ENCODE peak calls at places on chromosomes 16 and 17, in seven cellular contexts. O, Z, P, V, M, B and J are unnamed samples.

GRCh38 chr17:67818110-67819002 is 6.9 kb upstream of the BPTF start:
- DNase-seq in O (peak), Z (no peak), P (no peak), V (peak), M (no peak), B (peak), J (peak)

GRCh38 chr17:28940675-28941074 is 10.6 kb downstream of the PHF12 start:
- DNase-seq in O (peak), Z (no peak), P (no peak), V (no peak), M (no peak), B (no peak), J (no peak)

GRCh38 chr17:13593757-13594156 is 8.0 kb downstream of the HS3ST3A1 start:
- DNase-seq in O (no peak), Z (no peak), P (no peak), V (no peak), M (no peak), B (no peak), J (no peak)

GRCh38 chr16:85173077-85173980 is 61.1 kb upstream of the CIBAR2 start:
- DNase-seq in O (no peak), Z (peak), P (no peak), V (peak), M (no peak), B (no peak), J (no peak)

GRCh38 chr17:40460585-40460975 is 17.3 kb downstream of the IGFBP4 start:
- DNase-seq in O (no peak), Z (no peak), P (no peak), V (no peak), M (no peak), B (no peak), J (no peak)

GRCh38 chr17:36221187-36221586 is 10.3 kb downstream of the CCL4L2 start:
- DNase-seq in O (peak), Z (no peak), P (no peak), V (no peak), M (no peak), B (peak), J (no peak)

GRCh38 chr17:71502443-71502842 is 618.4 kb upstream of the SOX9 start:
- DNase-seq in O (no peak), Z (no peak), P (no peak), V (no peak), M (no peak), B (no peak), J (no peak)

GRCh38 chr17:8964801-8965393 is 610 bp downstream of the PIK3R5 start:
- DNase-seq in O (no peak), Z (no peak), P (no peak), V (no peak), M (no peak), B (no peak), J (no peak)

GRCh38 chr16:18853694-18854093 is 52.3 kb upstream of the ARL6IP1 start:
- DNase-seq in O (no peak), Z (peak), P (no peak), V (no peak), M (no peak), B (no peak), J (no peak)

GRCh38 chr16:84356591-84357116 is 11.7 kb upstream of the ATP2C2 start:
- DNase-seq in O (no peak), Z (peak), P (no peak), V (peak), M (no peak), B (no peak), J (no peak)

GRCh38 chr17:11564483-11565380 is 33.5 kb upstream of the DNAH9 start:
- DNase-seq in O (no peak), Z (no peak), P (no peak), V (no peak), M (no peak), B (no peak), J (no peak)

GRCh38 chr16:19735074-19735867 is 17.2 kb downstream of the IQCK start:
- DNase-seq in O (no peak), Z (no peak), P (no peak), V (no peak), M (no peak), B (no peak), J (no peak)

GRCh38 chr16:77540656-77541055 is 105.8 kb upstream of the ADAMTS18 start:
- DNase-seq in O (no peak), Z (peak), P (no peak), V (no peak), M (no peak), B (peak), J (no peak)

GRCh38 chr17:38509008-38509771 is 80.9 kb downstream of the ARHGAP23 start:
- DNase-seq in O (peak), Z (peak), P (peak), V (no peak), M (no peak), B (no peak), J (peak)

GRCh38 chr16:81715358-81716196 is 63.5 kb upstream of the PLCG2 start:
- DNase-seq in O (peak), Z (no peak), P (no peak), V (no peak), M (no peak), B (peak), J (peak)

GRCh38 chr16:24848065-24848464 is 2.3 kb downstream of the SLC5A11 start:
- DNase-seq in O (no peak), Z (peak), P (no peak), V (peak), M (no peak), B (no peak), J (no peak)

GRCh38 chr17:64020068-64020766 is at the start of gene ICAM2:
- DNase-seq in O (peak), Z (no peak), P (peak), V (no peak), M (peak), B (peak), J (peak)

GRCh38 chr17:37187262-37187661 is 188.5 kb upstream of the C17orf78 start:
- DNase-seq in O (no peak), Z (no peak), P (no peak), V (no peak), M (no peak), B (no peak), J (no peak)

GRCh38 chr16:66787427-66787826 is 14.0 kb downstream of the TERB1 start:
- DNase-seq in O (no peak), Z (no peak), P (no peak), V (no peak), M (no peak), B (no peak), J (no peak)

GRCh38 chr17:6756425-6757012 is 673 bp downstream of the XAF1 start:
- DNase-seq in O (no peak), Z (no peak), P (no peak), V (no peak), M (no peak), B (no peak), J (no peak)
- H3K4me3 ChIP-seq in O (peak), Z (no peak), P (peak), V (no peak), M (peak), B (peak), J (peak)

DNA sequence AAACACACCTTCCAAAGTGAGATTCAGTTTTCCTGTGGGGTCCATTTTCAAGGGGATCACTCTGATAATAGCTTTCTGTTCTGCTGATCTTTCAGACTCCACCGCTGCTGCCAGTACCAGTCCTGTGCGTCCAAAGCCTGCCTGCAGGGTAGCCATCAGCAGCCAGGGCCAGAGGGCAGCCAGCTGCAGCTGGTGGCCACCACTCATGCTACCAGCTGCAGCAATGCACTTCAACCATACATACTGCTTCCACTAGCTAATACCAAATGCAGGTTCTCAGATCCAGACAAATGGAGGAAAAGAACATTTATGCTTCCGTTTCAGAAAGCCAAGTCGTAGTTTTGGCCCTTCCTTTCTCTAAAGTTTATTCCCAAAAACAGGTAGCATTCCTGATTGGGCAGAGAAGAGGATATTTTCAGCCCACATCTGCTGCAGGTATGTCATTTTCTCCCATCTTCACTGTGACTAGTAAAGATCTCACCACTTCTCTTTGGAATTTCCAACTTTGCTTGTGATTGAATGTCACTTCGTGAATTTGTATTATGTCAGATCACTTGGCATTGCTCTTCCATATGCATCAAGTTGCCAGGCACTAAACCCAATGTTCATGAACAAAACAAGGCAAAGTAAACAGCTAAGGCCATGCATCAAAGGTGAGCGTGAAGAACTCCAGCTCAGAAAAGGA is 1.8 kb downstream of the RNF43 start:
- DNase-seq in O (no peak), Z (peak), P (no peak), V (no peak), M (no peak), B (no peak), J (no peak)
- H3K27ac ChIP-seq in O (no peak), Z (peak), P (no peak), V (no peak), M (no peak), B (no peak), J (no peak)

GRCh38 chr17:32931686-32932085 is 3.7 kb downstream of the TMEM98 start:
- DNase-seq in O (no peak), Z (peak), P (no peak), V (no peak), M (no peak), B (no peak), J (no peak)

GRCh38 chr17:32929288-32929574 is 1.3 kb downstream of the TMEM98 start:
- DNase-seq in O (no peak), Z (no peak), P (no peak), V (no peak), M (no peak), B (no peak), J (no peak)

GRCh38 chr17:32929588-32929987 is 1.6 kb downstream of the TMEM98 start:
- DNase-seq in O (no peak), Z (no peak), P (no peak), V (no peak), M (no peak), B (no peak), J (no peak)

GRCh38 chr17:32928527-32929287 is 754 bp downstream of the TMEM98 start:
- DNase-seq in O (no peak), Z (no peak), P (no peak), V (no peak), M (no peak), B (no peak), J (no peak)

GRCh38 chr17:32930512-32930911 is 2.6 kb downstream of the TMEM98 start:
- DNase-seq in O (peak), Z (no peak), P (no peak), V (no peak), M (no peak), B (no peak), J (no peak)
- H3K4me3 ChIP-seq in O (no peak), Z (no peak), P (no peak), V (no peak), M (no peak), B (no peak), J (no peak)

DNA sequence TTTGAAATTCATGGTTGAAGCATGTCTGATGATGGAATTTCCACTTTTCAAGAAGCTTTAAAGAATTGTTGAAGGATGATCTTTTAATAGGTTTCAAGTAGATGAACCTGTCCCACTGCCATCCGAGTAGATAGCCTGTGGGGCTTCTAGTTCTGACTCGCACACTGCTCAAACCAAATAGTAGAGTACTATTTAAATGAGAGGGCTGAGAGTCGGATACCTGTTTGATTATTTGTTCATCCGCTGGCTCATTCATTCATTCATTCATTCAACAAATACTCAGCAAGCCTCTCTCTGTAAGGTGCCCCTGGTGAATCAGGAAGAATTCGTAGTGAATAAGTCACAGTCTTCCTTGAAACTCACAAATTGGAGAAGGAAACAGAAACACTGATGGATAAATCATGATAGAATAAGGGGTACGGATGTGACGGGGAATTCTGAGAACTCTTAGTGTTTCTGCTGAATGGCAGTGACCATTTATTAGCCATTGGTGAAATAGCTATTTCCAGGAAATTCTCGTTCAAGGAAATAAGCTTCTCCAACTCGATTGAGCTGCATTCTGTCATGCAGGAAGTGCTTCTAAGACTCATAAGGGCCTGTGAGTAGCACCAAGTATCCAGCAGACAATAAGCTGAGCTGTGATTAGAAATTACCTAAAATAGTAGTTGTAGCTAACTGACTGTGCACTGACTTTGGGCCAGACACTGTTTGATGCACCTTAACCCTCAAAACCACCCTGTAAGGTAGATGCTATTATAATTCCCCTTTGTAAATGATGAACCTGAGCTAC is 108.0 kb upstream of the IRX5 start:
- DNase-seq in O (no peak), Z (peak), P (no peak), V (peak), M (no peak), B (no peak), J (no peak)
- H3K27ac ChIP-seq in O (no peak), Z (no peak), P (no peak), V (no peak), M (no peak), B (no peak), J (no peak)

GRCh38 chr16:29824589-29825144 is 4.4 kb downstream of the MVP start:
- DNase-seq in O (no peak), Z (peak), P (no peak), V (peak), M (no peak), B (no peak), J (no peak)
- H3K4me3 ChIP-seq in O (no peak), Z (no peak), P (peak), V (peak), M (peak), B (no peak), J (no peak)

DNA sequence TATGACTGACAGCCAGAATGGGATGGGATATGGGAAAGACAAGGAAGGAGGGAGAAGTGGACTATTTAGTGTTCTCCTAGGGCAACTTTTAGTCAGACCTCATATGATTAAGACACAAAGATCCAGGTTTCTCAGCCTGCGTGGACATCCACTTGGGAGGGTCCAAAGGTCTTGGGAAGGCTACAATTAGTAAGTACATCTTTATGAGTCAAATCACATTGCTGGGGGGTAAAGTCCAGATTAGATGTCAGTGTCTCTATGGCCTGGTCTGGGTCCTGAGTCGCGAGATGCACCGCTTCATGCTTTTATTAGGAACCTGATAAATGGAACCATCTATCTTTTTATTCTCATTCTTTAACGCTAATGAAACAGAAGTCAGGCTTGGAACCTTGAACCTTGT is 378.4 kb upstream of the ASIC2 start:
- DNase-seq in O (no peak), Z (no peak), P (no peak), V (no peak), M (no peak), B (no peak), J (no peak)
- H3K27ac ChIP-seq in O (no peak), Z (no peak), P (no peak), V (no peak), M (no peak), B (no peak), J (no peak)

DNA sequence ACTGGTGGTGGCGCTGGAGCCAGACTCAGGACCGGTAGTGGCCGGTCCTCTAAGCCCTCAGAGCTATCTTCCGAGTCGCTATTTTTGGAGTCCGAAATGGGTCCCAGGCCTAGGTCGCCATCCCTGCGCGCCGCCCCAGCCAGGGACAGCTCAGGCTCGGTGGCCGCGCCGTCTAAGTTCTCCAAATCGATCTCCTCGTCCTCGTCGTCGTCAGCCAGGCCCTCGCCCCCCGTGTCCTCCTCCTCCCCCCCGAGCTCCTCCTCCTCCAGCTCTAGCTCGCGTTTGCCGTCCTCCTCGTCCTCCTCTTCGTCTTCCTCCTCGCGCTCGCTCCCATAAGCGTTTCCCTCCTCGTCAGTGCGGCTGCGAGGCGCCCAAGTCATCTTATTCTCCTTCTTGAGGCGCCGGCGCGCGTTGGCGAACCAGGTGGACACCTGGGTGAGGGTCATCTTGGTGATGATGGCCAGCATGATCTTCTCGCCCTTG is 1.6 kb downstream of the IRX3 start:
- DNase-seq in O (no peak), Z (peak), P (no peak), V (no peak), M (no peak), B (no peak), J (no peak)
- H3K4me3 ChIP-seq in O (no peak), Z (peak), P (peak), V (peak), M (peak), B (no peak), J (no peak)

GRCh38 chr17:42798383-42799380 is at the start of the genes CNTD1 and COA3:
- DNase-seq in O (peak), Z (peak), P (peak), V (peak), M (peak), B (peak), J (peak)

GRCh38 chr17:42797067-42798007 is 1.2 kb downstream of the COA3 start:
- DNase-seq in O (no peak), Z (no peak), P (no peak), V (no peak), M (no peak), B (no peak), J (no peak)

GRCh38 chr17:42795465-42795864 is 3.0 kb downstream of the COA3 start:
- DNase-seq in O (no peak), Z (no peak), P (no peak), V (no peak), M (no peak), B (no peak), J (no peak)

GRCh38 chr17:42796066-42796758 is 2.3 kb downstream of the COA3 start:
- DNase-seq in O (no peak), Z (no peak), P (no peak), V (no peak), M (no peak), B (no peak), J (no peak)

DNA sequence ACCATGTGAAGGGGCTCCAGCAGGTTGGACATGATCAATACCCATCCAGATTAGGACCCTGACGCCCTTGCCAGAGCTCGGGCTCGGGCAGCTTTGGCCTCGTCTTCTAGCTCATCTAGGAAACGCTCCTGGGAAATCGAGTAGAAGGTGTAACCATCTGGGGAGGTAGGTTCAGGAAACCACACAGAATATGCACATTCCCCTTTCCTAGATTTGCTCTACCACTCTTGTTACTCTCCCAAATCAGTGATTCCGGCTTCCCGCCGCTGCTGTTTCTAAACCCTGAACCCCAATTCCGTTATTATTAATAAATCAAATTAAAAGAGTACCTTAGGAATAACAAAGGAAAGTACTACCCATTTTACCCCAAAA is 507 bp downstream of the COA3 start:
- DNase-seq in O (no peak), Z (no peak), P (no peak), V (no peak), M (no peak), B (no peak), J (no peak)
- H3K27ac ChIP-seq in O (no peak), Z (no peak), P (peak), V (peak), M (peak), B (no peak), J (no peak)

GRCh38 chr17:75764417-75764710 is 628 bp downstream of the GALK1 start:
- DNase-seq in O (no peak), Z (no peak), P (no peak), V (no peak), M (no peak), B (no peak), J (no peak)

GRCh38 chr17:75763613-75764416 is 1.2 kb downstream of the GALK1 start:
- DNase-seq in O (no peak), Z (peak), P (no peak), V (no peak), M (no peak), B (no peak), J (no peak)

GRCh38 chr17:75764711-75765421 is at the start of gene GALK1:
- DNase-seq in O (peak), Z (peak), P (peak), V (peak), M (no peak), B (peak), J (peak)

GRCh38 chr17:75763269-75763607 is 1.8 kb downstream of the GALK1 start:
- DNase-seq in O (no peak), Z (no peak), P (no peak), V (no peak), M (no peak), B (no peak), J (no peak)

DNA sequence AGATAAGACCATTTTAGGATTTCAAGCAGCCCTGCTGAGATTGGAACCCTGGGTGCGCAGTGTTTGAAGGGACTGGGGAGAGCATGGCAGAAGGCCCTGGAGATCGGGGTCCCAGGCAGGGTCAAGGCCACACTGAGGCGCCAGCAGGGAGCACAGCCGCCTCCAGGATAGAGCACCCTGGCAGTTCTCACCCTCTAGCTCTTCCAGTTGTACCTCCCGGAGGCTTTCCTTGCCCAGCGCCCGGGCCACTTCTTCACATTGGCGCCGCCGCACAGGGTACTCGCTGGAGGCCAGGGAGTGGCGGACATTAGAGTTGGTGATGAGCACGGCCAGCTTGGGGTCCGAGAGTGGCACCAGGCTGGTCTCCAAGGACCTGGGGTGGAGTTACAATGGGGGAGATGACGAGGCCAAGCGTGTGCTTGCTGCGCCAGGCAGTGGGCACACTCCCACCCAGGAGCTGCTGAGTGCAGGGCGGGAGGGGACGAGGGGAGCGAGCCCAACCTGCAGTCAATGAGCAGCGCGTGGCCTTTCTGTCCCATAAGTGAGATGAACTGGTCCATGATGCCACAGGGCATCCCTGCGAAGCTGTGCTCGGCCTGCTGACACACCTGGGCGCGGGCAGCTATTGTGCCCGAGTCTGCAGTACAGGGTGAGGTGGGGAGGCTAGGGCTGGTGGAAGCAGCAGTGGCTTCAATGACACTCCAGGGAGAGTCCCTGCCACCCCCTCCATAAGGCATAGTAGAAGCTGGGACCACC is 2.3 kb downstream of the GALK1 start:
- DNase-seq in O (no peak), Z (peak), P (no peak), V (no peak), M (no peak), B (no peak), J (no peak)
- H3K4me3 ChIP-seq in O (no peak), Z (no peak), P (no peak), V (no peak), M (no peak), B (no peak), J (no peak)